ENCODE peak calls at places on chromosomes 5 and 9, in four cellular contexts. X is K562, W is SK-N-SH, M is GM12878. P is an unnamed sample.
A peak's percentile ranks its signal among the peaks of the same experiment; 100 is the strongest.

GRCh38 chr9:116646661-116647514 is 40.2 kb upstream of the TRIM32 start:
- DNase-seq in X (no peak), M (no peak), W (peak; percentile 25), P (no peak)

GRCh38 chr5:113488645-113489184 is 462 bp upstream of the MCC start:
- DNase-seq in W (no peak), M (no peak), X (no peak), P (no peak)

GRCh38 chr5:136053336-136054121 is 24.7 kb downstream of the TGFBI start:
- DNase-seq in X (peak; percentile 17), M (no peak), W (no peak), P (no peak)

GRCh38 chr9:117644133-117644532 is 60.1 kb upstream of the TLR4 start:
- DNase-seq in M (no peak), W (no peak), X (no peak), P (no peak)

GRCh38 chr5:57298985-57299491 is 125.2 kb downstream of the GPBP1 start:
- DNase-seq in W (peak; percentile 30), X (peak; percentile 64), M (peak; percentile 32), P (no peak)

GRCh38 chr9:112836394-112836793 is 54.3 kb downstream of the SLC46A2 start:
- DNase-seq in X (no peak), M (no peak), W (no peak), P (no peak)

GRCh38 chr5:72949481-72949880 is 6.4 kb upstream of the FCHO2 start:
- DNase-seq in W (no peak), X (no peak), M (no peak), P (no peak)

GRCh38 chr5:123776761-123777160 is 264.8 kb downstream of the CSNK1G3 start:
- DNase-seq in M (no peak), X (no peak), W (no peak), P (no peak)

GRCh38 chr5:138467711-138468132 is 2.4 kb downstream of the EGR1 start:
- DNase-seq in X (no peak), M (no peak), W (peak; percentile 20), P (no peak)

GRCh38 chr9:111232997-111233790 is 96.8 kb downstream of the OR2K2 start:
- DNase-seq in W (no peak), X (no peak), M (no peak), P (no peak)

GRCh38 chr9:18405240-18405639 is 68.7 kb upstream of the ADAMTSL1 start:
- DNase-seq in X (no peak), W (no peak), M (no peak), P (no peak)

GRCh38 chr5:17808566-17808965 is 174.3 kb downstream of the TAF11L14 start:
- DNase-seq in X (no peak), W (no peak), M (no peak), P (no peak)

GRCh38 chr9:124018731-124019697 is 7.4 kb downstream of the LHX2 start:
- DNase-seq in X (no peak), M (no peak), W (peak; percentile 52), P (peak; percentile 85)

GRCh38 chr5:136033848-136034247 is 5.1 kb downstream of the TGFBI start:
- DNase-seq in X (no peak), W (no peak), M (no peak), P (no peak)

GRCh38 chr5:90231688-90232087 is 177.9 kb downstream of the CETN3 start:
- DNase-seq in M (no peak), W (no peak), X (no peak), P (no peak)

GRCh38 chr5:171999877-172000276 is 6.6 kb downstream of the FBXW11 start:
- DNase-seq in X (no peak), M (peak; percentile 57), W (no peak), P (no peak)

GRCh38 chr9:79623799-79624721 is 52.3 kb downstream of the TLE4 start:
- DNase-seq in M (peak; percentile 79), W (no peak), X (peak; percentile 5), P (no peak)

GRCh38 chr5:68027519-68027918 is 188.0 kb upstream of the PIK3R1 start:
- DNase-seq in M (no peak), W (no peak), X (no peak), P (no peak)

GRCh38 chr9:2424564-2425153 is 196.9 kb upstream of the VLDLR start:
- DNase-seq in X (no peak), W (no peak), M (no peak), P (no peak)

GRCh38 chr9:133783331-133783731 is 45.2 kb upstream of the SARDH start:
- DNase-seq in W (peak; percentile 67), X (no peak), M (no peak), P (no peak)

GRCh38 chr5:107542831-107543231 is 127.9 kb downstream of the EFNA5 start:
- DNase-seq in W (no peak), M (no peak), X (no peak), P (no peak)

GRCh38 chr9:16368425-16369087 is 501.9 kb downstream of the BNC2 start:
- DNase-seq in W (no peak), M (no peak), X (no peak), P (no peak)

GRCh38 chr9:121839726-121840500 is 188.5 kb downstream of the DAB2IP start:
- DNase-seq in X (no peak), W (no peak), M (peak; percentile 40), P (no peak)

GRCh38 chr9:121840838-121841760 is 189.7 kb downstream of the DAB2IP start:
- DNase-seq in X (no peak), W (no peak), M (no peak), P (peak; percentile 38)

GRCh38 chr9:121837113-121838010 is 185.9 kb downstream of the DAB2IP start:
- DNase-seq in M (no peak), X (no peak), W (no peak), P (peak; percentile 42)

GRCh38 chr9:121836382-121836885 is 185.0 kb downstream of the DAB2IP start:
- DNase-seq in W (no peak), M (no peak), X (no peak), P (peak; percentile 28)

GRCh38 chr9:121838757-121839669 is 187.6 kb downstream of the DAB2IP start:
- DNase-seq in W (no peak), M (no peak), X (no peak), P (no peak)
- TF ChIP-seq NRF1 in W (no peak), M (no peak), X (no peak), P (no peak)

GRCh38 chr5:147226512-147226911 is 8.3 kb upstream of the STK32A start:
- DNase-seq in M (no peak), X (no peak), W (no peak), P (no peak)

GRCh38 chr5:147225938-147226337 is 8.9 kb upstream of the STK32A start:
- DNase-seq in W (no peak), X (no peak), M (no peak), P (no peak)

GRCh38 chr5:147223343-147223742 is 11.5 kb upstream of the STK32A start:
- DNase-seq in M (no peak), W (no peak), X (no peak), P (no peak)

GRCh38 chr5:147223951-147224791 is 10.7 kb upstream of the STK32A start:
- DNase-seq in M (no peak), W (peak; percentile 69), X (peak; percentile 12), P (no peak)
- TF ChIP-seq NRF1 in M (no peak), W (no peak), X (no peak), P (no peak)

GRCh38 chr9:114035221-114035844 is 42.8 kb downstream of the AMBP start:
- DNase-seq in X (no peak), M (no peak), W (no peak), P (no peak)

GRCh38 chr9:114034663-114035062 is 43.4 kb downstream of the AMBP start:
- DNase-seq in X (no peak), W (no peak), M (no peak), P (peak; percentile 28)

GRCh38 chr9:114034176-114034575 is 43.9 kb downstream of the AMBP start:
- DNase-seq in W (no peak), X (no peak), M (no peak), P (no peak)

GRCh38 chr9:114031948-114032688 is 46.0 kb downstream of the AMBP start:
- DNase-seq in W (no peak), X (no peak), M (no peak), P (no peak)

DNA sequence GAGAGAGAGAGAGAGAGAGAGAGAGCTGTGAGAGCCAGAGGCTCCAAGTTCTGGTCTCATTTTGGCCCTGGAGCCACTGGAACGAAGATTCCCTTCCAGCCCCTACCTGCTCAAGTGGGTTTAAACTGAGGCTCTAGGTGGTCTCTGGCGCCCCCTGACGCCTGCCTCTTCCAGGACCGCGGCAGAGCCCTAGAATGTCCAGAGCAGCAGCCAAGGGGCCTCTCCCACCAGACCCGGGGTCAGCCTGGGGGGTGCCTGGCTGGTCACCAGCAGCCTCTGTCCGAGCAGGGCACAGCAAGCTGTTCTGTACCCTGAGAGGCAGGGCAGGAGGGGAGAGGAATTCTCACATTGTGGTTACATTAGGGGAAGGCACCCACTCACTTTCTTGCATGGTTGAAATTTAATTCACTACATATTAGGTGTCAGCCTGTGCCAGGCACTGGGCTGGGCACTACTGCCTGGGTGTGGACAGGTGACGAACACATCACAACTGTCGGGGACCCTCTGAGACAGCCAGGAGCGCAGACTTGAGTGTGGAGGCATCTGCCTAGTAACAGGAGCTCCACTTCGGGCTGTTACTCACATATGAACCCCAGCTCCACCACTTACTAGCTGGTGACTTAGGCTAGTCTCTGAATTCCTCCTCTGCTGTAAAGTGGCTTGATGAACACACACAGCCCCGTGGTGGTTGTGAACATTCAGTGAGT is 44.5 kb downstream of the AMBP start:
- DNase-seq in W (peak; percentile 83), X (peak; percentile 50), M (no peak), P (no peak)
- TF ChIP-seq NRF1 in W (no peak), X (no peak), M (no peak), P (no peak)

DNA sequence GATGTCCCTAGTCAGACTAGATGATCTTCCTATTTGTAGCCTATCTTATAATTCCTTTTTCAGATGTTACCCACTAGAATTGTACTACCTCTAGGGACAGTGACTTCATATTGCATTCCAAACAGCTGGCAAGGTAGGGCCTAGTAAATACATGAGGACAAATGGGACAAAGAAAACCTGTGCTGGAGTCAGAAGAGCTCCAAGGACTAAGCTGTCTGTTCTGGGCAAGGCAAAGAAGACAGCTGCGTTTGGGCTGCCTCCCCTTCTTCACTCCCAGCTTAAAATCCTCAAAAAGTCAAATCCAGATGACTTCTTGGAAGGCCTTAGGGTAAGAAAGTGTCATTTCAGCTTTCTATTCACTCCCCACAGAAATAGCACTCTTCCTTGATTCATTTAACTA is 10.1 kb downstream of the DMXL1 start:
- DNase-seq in X (no peak), W (peak; percentile 14), M (no peak), P (no peak)
- TF ChIP-seq NRF1 in X (no peak), W (no peak), M (no peak), P (no peak)

GRCh38 chr9:134793281-134793680 is 87.3 kb upstream of the FCN2 start:
- DNase-seq in W (no peak), M (no peak), X (no peak), P (no peak)
- TF ChIP-seq NRF1 in W (no peak), M (no peak), X (no peak), P (no peak)

GRCh38 chr5:1115123-1115815 is 3.4 kb upstream of the SLC12A7 start:
- DNase-seq in W (no peak), M (no peak), X (no peak), P (no peak)
- TF ChIP-seq NRF1 in W (no peak), M (no peak), X (no peak), P (no peak)

GRCh38 chr9:82939451-82939850 is 123.5 kb downstream of the RASEF start:
- DNase-seq in M (no peak), W (no peak), X (no peak), P (no peak)
- TF ChIP-seq NRF1 in M (no peak), W (no peak), X (no peak), P (no peak)

GRCh38 chr5:81165493-81166119 is 67.5 kb upstream of the CKMT2 start:
- DNase-seq in X (peak; percentile 58), W (peak; percentile 72), M (no peak), P (peak; percentile 38)
- TF ChIP-seq NRF1 in X (no peak), W (no peak), M (no peak), P (no peak)

GRCh38 chr5:61658592-61659008 is 326.5 kb downstream of the ZSWIM6 start:
- DNase-seq in W (peak; percentile 76), M (peak; percentile 21), X (peak; percentile 83), P (peak; percentile 98)
- TF ChIP-seq NRF1 in W (no peak), M (no peak), X (no peak), P (no peak)

P was measured in H1.